ENCODE peak calls at places on chromosomes 5 and 9, in nine cellular contexts. J is A549, U is ovary, C is tibial artery, G is lung, E is fibroblast of lung, P is colonic mucosa, S is uterus, D is tibial nerve. Q is an unnamed sample.

GRCh38 chr5:81688215-81688614 is 62.7 kb downstream of the SSBP2 start:
- DNase-seq in E (no peak), S (no peak), C (no peak), U (no peak), G (no peak), D (no peak), P (no peak), J (no peak), Q (no peak)

GRCh38 chr9:127451681-127452480 is 571 bp downstream of the LRSAM1 start:
- DNase-seq in S (peak; percentile 56), U (peak; percentile 70), G (peak; percentile 50), D (no peak), J (peak; percentile 79), E (peak; percentile 49), P (peak; percentile 68), C (peak; percentile 81), Q (peak; percentile 97)

GRCh38 chr9:89543057-89543456 is 45.1 kb upstream of the SEMA4D start:
- DNase-seq in D (no peak), E (no peak), J (no peak), P (no peak), U (no peak), C (no peak), G (no peak), S (no peak), Q (no peak)

GRCh38 chr9:94911986-94912635 is 185.6 kb downstream of the AOPEP start:
- DNase-seq in J (no peak), C (no peak), E (peak; percentile 52), S (no peak), D (no peak), U (peak; percentile 12), P (no peak), G (peak; percentile 17), Q (no peak)

GRCh38 chr9:127123239-127123935 is 952 bp upstream of the ANGPTL2 start:
- DNase-seq in C (no peak), S (peak; percentile 78), J (no peak), U (peak; percentile 80), E (no peak), D (no peak), P (no peak), G (no peak), Q (no peak)

GRCh38 chr5:112737472-112738179 is at the start of gene APC:
- DNase-seq in G (peak; percentile 93), D (peak; percentile 91), U (peak; percentile 89), S (peak; percentile 90), J (peak; percentile 51), C (peak; percentile 95), E (peak; percentile 91), P (peak; percentile 91), Q (peak; percentile 92)

GRCh38 chr5:89168766-89169165 is 285.8 kb upstream of the MEF2C start:
- DNase-seq in J (no peak), C (no peak), D (no peak), G (no peak), U (no peak), P (no peak), E (no peak), S (no peak), Q (no peak)

GRCh38 chr5:68110894-68111293 is 104.7 kb upstream of the PIK3R1 start:
- DNase-seq in E (no peak), S (no peak), C (no peak), J (no peak), U (no peak), D (no peak), G (no peak), P (no peak), Q (no peak)

GRCh38 chr5:36777105-36777757 is 99.3 kb upstream of the NIPBL start:
- DNase-seq in D (no peak), E (peak; percentile 25), C (no peak), S (no peak), U (peak; percentile 32), J (peak; percentile 34), P (peak; percentile 25), G (no peak), Q (peak; percentile 73)

DNA sequence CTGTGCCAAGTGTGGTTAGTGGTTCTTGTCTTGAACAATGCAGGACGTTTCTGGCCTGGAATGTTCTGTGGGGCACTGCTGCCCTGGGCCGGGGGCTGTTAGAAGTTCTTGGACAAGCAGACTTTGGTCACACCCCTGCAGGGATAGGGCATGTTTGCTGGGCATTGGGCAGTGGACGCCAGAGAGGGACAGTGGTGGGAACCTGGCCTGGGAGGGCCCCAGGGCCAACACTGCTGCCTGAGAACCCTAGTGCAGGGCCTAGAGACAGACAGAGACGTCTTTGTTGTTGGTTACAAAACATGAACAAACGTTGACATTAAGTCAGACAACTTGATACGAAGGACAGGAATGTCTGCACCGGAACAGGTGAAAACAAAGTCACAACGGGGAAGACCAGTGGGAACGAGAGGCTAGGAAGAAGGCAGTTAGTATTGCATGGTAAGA is 57.0 kb downstream of the WNK2 start:
- DNase-seq in C (no peak), G (no peak), S (no peak), D (no peak), E (no peak), U (no peak), J (no peak), P (no peak), Q (no peak)
- H3K4me3 ChIP-seq in C (no peak overlapping the region), G (no peak overlapping the region), S (no peak overlapping the region), D (no peak overlapping the region), E (no peak overlapping the region), U (no peak overlapping the region), J (no peak overlapping the region), P (no peak overlapping the region), Q (no peak overlapping the region)

DNA sequence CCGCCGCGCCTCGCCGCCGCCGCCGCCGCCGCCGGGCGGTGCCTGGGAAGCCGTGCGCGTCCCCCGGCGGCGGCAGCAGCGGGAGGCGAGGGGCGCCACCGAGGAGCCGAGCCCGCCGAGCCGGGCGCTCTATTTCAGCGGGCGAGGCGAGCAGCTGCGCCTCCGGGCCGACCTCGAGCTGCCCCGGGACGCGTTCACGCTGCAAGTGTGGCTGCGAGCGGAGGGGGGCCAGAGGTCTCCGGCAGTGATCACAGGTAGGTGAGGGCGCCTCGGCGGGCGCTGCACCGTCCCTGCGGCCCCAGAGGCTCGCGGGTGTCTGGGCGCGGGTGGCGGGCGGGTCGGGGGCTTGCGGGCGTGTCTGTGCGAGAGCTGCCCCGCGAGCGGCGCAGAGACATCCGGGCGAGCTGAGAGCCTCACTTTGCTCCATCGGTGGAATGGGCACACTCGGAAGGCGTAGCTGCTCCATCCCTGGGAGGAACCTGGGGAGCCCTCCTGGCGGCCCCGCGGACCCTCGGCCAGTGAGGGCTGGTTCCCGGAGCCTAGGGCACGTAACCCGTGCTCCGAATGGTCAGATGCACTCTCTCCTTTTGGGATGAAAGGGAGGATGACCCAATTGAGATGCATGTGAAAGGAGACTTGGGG is 864 bp downstream of the PAPPA start:
- DNase-seq in U (peak; percentile 59), S (peak; percentile 34), D (no peak), E (no peak), J (no peak), P (no peak), G (no peak), C (no peak), Q (peak; percentile 87)
- H3K27ac ChIP-seq in U (peak overlapping the region; percentile 90), S (peak overlapping the region; percentile 93), D (peak overlapping the region; percentile 65), E (peak overlapping the region; percentile 89), J (peak overlapping the region; percentile 99), P (peak overlapping the region; percentile 60), G (peak overlapping the region; percentile 54), C (peak overlapping the region; percentile 84), Q (peak overlapping the region; percentile 94)

GRCh38 chr5:160330212-160330611 is 17.8 kb upstream of the CCNJL start:
- DNase-seq in U (no peak), D (no peak), J (no peak), G (no peak), S (no peak), E (peak; percentile 24), C (no peak), P (no peak), Q (no peak)

GRCh38 chr5:160339406-160340140 is 27.2 kb upstream of the CCNJL start:
- DNase-seq in E (peak; percentile 36), P (no peak), U (no peak), D (no peak), C (no peak), S (no peak), G (no peak), J (no peak), Q (no peak)

GRCh38 chr5:160327829-160328228 is 15.5 kb upstream of the CCNJL start:
- DNase-seq in S (no peak), J (no peak), E (no peak), G (no peak), P (no peak), D (no peak), U (no peak), C (no peak), Q (no peak)

DNA sequence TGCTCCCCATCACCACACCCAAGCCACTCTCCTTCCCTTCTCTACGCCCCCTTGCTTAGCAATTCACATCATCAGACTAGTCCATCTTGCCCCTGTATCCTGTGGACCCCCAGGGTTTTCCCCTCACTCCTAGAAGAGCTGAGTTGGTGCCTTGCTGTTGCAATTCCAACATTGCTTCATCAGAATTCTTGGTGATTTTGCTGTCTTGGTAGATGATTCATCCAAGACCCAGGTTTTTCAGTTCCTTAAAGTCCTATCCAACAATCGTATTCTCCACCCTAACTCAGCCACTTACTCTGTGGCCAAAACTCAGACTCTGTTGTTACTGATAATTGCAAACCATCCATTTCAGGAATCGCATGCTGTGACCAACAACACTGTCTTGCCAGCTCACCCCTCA is 21.4 kb upstream of the CCNJL start:
- DNase-seq in D (no peak), U (no peak), S (no peak), G (no peak), C (no peak), J (no peak), E (peak; percentile 40), P (no peak), Q (no peak)
- TF ChIP-seq CTCF in D (no peak), U (no peak), S (no peak), G (no peak), C (no peak), J (no peak), E (no peak), P (no peak), Q (no peak)

GRCh38 chr5:131366428-131366827 is 102.6 kb downstream of the CDC42SE2 start:
- DNase-seq in U (no peak), P (no peak), S (no peak), G (no peak), E (no peak), D (no peak), C (no peak), J (no peak), Q (no peak)

GRCh38 chr5:131364507-131365050 is 100.7 kb downstream of the CDC42SE2 start:
- DNase-seq in S (no peak), J (no peak), E (no peak), D (no peak), C (no peak), G (no peak), U (no peak), P (no peak), Q (no peak)

GRCh38 chr5:131373265-131373664 is 109.4 kb downstream of the CDC42SE2 start:
- DNase-seq in J (no peak), U (no peak), P (no peak), G (no peak), E (no peak), D (no peak), S (no peak), C (no peak), Q (no peak)

GRCh38 chr5:131367219-131367860 is 103.5 kb downstream of the CDC42SE2 start:
- DNase-seq in U (no peak), J (no peak), P (no peak), S (no peak), E (no peak), G (no peak), C (no peak), D (no peak), Q (no peak)

DNA sequence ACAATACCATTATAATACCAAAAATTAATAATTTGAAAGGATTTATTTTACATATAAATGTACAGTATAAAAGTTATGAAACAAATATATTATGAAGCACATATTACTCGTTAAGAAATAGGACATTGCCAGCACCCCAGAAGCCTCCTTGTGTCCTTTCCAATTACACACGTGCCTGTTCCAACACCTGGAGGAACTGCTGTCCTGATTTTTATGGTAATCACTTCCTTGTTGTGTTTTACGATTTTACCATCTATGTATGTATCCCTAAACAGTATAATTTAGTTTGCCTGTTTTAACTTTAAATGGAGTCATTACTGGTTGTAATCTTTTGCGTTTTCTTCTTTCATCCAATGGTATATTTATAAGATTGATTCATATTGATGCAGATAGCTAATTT is 105.0 kb downstream of the CDC42SE2 start:
- DNase-seq in S (no peak), G (no peak), C (no peak), U (no peak), P (no peak), J (no peak), E (no peak), D (no peak), Q (no peak)
- H3K4me3 ChIP-seq in S (no peak overlapping the region), G (no peak overlapping the region), C (no peak overlapping the region), U (no peak overlapping the region), P (no peak overlapping the region), J (no peak overlapping the region), E (no peak overlapping the region), D (no peak overlapping the region), Q (no peak overlapping the region)

Q was measured in osteoblast.